ENCODE peak calls at places on chromosomes 7 and 10, in five cellular contexts. U is A549, B is HepG2, A is GM12878, H is K562. W is an unnamed sample.

GRCh38 chr10:130218936-130219335 is 82.7 kb downstream of the GLRX3 start:
- DNase-seq in U (no peak), B (no peak), A (no peak), H (no peak), W (no peak)

GRCh38 chr10:59905735-59906416 is 480 bp downstream of the CCDC6 start:
- DNase-seq in U (no peak), B (no peak), A (no peak), H (peak; percentile 23), W (no peak)

GRCh38 chr10:70494966-70495365 is 16.4 kb downstream of the PALD1 start:
- DNase-seq in U (no peak), B (no peak), A (no peak), H (no peak), W (no peak)

GRCh38 chr10:6230335-6230734 is 27.6 kb downstream of the PFKFB3 start:
- DNase-seq in U (no peak), B (no peak), A (no peak), H (no peak), W (no peak)

GRCh38 chr10:120423350-120424197 is 33.5 kb upstream of the PLPP4 start:
- DNase-seq in U (peak; percentile 36), B (peak; percentile 29), A (no peak), H (peak; percentile 45), W (peak; percentile 2)

GRCh38 chr7:81710751-81711150 is 59.1 kb downstream of the HGF start:
- DNase-seq in U (no peak), B (no peak), A (no peak), H (no peak), W (no peak)

GRCh38 chr10:115654961-115655360 is 561.8 kb downstream of the ATRNL1 start:
- DNase-seq in U (no peak), B (no peak), A (no peak), H (no peak), W (no peak)

GRCh38 chr7:69018200-69018599 is 580.1 kb upstream of the AUTS2 start:
- DNase-seq in U (no peak), B (no peak), A (no peak), H (no peak), W (peak; percentile 66)

GRCh38 chr10:126391162-126391880 is 3.0 kb upstream of the ADAM12 start:
- DNase-seq in U (no peak), B (no peak), A (no peak), H (no peak), W (no peak)

GRCh38 chr7:75888464-75889222 is 9.8 kb downstream of the RHBDD2 start:
- DNase-seq in U (no peak), B (no peak), A (no peak), H (no peak), W (no peak)

GRCh38 chr7:30251708-30252329 is 32.6 kb upstream of the ZNRF2 start:
- DNase-seq in U (no peak), B (no peak), A (no peak), H (peak; percentile 16), W (no peak)

GRCh38 chr7:55365103-55365679 is at the start of gene LANCL2:
- DNase-seq in U (no peak), B (no peak), A (no peak), H (peak; percentile 55), W (no peak)

GRCh38 chr10:86952106-86952505 is 5.3 kb downstream of the MMRN2 start:
- DNase-seq in U (no peak), B (no peak), A (no peak), H (no peak), W (no peak)

GRCh38 chr10:86946215-86947170 is 10.9 kb downstream of the MMRN2 start:
- DNase-seq in U (no peak), B (no peak), A (no peak), H (no peak), W (peak; percentile 49)

GRCh38 chr7:143256325-143256724 is 6.9 kb upstream of the GSTK1 start:
- DNase-seq in U (no peak), B (no peak), A (no peak), H (peak; percentile 68), W (no peak)

GRCh38 chr7:63900394-63901203 is 98.0 kb upstream of the ZNF722 start:
- DNase-seq in U (peak; percentile 38), B (no peak), A (no peak), H (peak; percentile 73), W (no peak)

GRCh38 chr10:88227342-88228018 is 355.6 kb downstream of the RNLS start:
- DNase-seq in U (peak; percentile 19), B (no peak), A (no peak), H (peak; percentile 50), W (no peak)

GRCh38 chr7:34087892-34088891 is 182.9 kb downstream of the BMPER start:
- DNase-seq in U (peak; percentile 62), B (peak; percentile 16), A (no peak), H (peak; percentile 4), W (peak; percentile 39)

GRCh38 chr7:17275749-17276671 is 22.4 kb upstream of the AHR start:
- DNase-seq in U (peak; percentile 77), B (peak; percentile 68), A (no peak), H (no peak), W (no peak)

GRCh38 chr7:17269345-17270221 is 28.9 kb upstream of the AHR start:
- DNase-seq in U (no peak), B (no peak), A (no peak), H (no peak), W (no peak)

GRCh38 chr7:17279081-17279480 is 19.4 kb upstream of the AHR start:
- DNase-seq in U (no peak), B (no peak), A (no peak), H (no peak), W (no peak)

DNA sequence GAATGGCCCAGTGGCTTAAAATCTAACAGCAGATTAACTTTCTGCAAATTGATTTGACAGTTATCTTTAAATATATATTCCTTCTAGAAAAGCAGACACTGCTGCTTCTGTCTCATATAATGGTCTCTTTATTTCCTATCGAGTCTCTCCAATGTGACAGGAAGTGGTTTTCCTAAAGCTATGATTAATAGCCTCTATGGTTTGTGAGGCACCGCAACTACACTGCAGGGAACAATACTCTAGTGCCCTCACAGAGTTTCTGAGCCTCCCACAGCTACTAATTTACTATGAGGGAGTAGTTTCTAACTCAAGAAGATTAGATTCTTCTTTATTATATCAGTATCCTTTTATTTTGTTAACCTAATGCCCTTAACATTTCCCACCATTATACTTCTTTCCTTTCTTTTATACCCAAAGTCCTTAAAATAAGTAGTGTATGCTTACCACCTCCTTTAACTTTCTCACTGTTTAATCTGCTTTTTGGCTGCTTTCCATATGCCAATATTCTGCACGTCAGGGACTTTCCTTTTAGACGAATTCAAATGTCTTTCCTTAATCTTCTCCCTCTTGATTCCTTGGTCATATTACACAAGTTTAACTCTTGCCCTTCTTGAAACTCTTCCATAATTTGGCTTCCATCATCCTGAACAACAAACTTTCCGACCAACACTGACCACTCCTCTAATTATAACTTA is 23.8 kb upstream of the AHR start:
- DNase-seq in U (no peak), B (no peak), A (no peak), H (no peak), W (no peak)
- TF ChIP-seq KDM1A in U (no peak), B (no peak), A (no peak), H (no peak), W (no peak)

DNA sequence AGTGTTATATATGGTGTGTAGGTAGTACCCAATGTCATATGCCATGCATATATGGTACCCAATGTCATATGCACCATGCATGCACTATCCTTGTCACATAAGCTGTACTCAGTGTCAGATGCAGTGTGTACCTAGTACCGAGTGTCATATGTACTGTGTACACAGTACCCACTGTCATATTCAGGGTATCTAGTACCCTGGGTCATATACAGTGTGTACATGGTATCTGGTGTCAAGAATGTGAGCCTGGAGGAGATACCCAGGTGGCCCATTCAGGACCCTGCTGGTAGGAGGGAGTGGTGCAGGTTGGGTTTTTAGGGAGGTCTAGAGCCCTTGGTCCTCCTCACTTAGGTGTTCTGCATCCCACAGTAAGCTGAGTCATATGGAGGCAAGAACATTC is 1.8 kb downstream of the ZMYND11 start:
- DNase-seq in U (peak; percentile 55), B (peak; percentile 67), A (no peak), H (peak; percentile 47), W (peak; percentile 57)
- TF ChIP-seq KDM1A in U (no peak), B (no peak), A (no peak), H (no peak), W (no peak)

GRCh38 chr7:139032473-139032872 is 3.4 kb downstream of the ZC3HAV1L start:
- DNase-seq in U (no peak), B (no peak), A (no peak), H (no peak), W (no peak)

GRCh38 chr7:139034855-139035587 is 821 bp downstream of the ZC3HAV1L start:
- DNase-seq in U (peak; percentile 58), B (no peak), A (no peak), H (no peak), W (no peak)

GRCh38 chr7:139034336-139034735 is 1.5 kb downstream of the ZC3HAV1L start:
- DNase-seq in U (no peak), B (no peak), A (no peak), H (no peak), W (no peak)

GRCh38 chr7:139035588-139036353 is at the start of gene ZC3HAV1L:
- DNase-seq in U (peak; percentile 84), B (peak; percentile 31), A (no peak), H (no peak), W (peak; percentile 80)

DNA sequence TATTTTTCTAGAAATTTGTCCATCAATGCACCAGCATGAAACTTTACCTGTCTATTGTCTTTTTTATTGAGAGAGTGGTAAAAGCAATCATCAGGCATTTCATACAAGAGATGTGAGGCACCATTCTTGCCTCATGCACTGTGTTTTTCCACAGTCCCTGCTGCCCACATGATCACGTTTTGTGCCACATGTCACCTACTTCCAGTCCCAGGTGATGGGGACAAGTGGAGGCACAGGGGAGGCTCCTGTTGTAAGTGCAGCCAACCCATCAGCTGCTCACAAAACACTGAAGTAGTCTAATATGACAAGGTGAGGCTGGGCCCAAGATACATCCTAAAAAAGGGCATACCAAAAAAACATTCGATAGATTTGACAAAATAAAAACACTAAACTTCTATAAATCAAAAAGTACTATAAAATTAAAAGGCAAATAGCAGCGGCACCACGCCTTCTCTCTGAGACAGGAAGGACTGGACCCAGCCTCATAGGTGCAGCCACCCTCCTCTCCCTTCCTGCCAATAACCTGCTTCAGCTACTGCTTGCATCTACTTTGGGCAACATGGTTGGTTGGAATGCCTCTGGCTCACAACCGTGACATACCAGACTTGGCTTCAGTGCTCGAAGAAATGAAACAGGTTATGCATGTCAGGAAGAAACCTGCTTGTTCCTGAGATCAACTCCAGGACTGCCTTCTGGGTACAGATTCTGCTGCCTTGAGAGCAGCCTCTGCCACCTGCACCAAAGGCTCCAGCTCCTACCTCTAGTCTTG is 2.3 kb downstream of the ZC3HAV1L start:
- DNase-seq in U (no peak), B (no peak), A (no peak), H (no peak), W (no peak)
- TF ChIP-seq KDM1A in U (no peak), B (no peak), A (no peak), H (no peak), W (no peak)

DNA sequence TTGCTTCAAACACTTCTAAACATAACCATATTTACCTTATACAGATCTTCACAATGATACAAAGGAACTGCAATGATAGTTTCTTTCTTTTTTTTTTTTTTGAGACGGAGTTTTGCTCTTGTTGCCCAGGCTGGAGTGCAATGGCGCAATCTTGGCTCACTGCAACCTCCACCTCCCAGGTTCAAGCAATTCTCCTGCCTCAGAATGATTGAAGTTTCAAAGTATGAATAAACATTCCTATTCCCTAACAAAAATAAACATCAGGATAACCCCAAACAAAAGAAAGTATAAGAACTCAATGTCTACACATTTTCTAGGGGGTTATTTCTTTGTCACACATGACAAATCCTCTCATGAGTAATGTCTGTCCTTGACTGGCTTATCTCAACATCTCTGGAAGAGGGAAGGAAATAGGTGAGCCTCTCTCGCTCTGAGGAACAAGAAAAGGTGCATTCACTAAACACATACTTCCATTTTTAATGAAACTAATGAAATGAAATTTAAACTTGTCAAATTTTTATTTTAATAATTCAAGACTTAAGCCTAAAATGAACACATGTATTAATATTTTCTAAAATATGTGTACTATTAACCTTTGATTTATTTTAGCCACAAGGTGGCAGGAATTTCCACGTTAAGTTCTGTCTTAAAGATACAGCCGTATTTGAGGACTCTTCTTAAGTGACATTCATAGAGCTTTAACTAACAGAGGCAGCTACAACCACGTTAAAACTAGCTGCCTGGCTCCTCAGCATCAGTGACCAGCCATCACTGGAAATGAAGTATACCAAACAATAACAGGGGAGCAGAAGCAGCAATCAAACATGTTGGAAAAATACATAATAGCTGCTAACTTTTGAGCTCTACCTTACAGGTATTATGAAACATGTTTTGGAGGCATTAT is 58.3 kb downstream of the MALSU1 start:
- DNase-seq in U (peak; percentile 86), B (peak; percentile 91), A (no peak), H (peak; percentile 51), W (no peak)
- TF ChIP-seq KDM1A in U (no peak), B (no peak), A (no peak), H (no peak), W (no peak)

W was measured in H1.